ENCODE peak calls at places on chromosomes 2 and 18, in nine cellular contexts. A is IMR-90, Z is endothelial cell of umbilical vein, W is kidney, Y is SK-N-SH, U is neuronal stem cell, S is mesendoderm, I is fibroblast of lung, F is H9. J is an unnamed sample.

GRCh38 chr2:105925390-105925789 is 180.7 kb downstream of the NCK2 start:
- DNase-seq in A (no peak), Z (no peak), W (no peak), Y (peak), U (no peak), S (no peak), I (no peak), F (no peak), J (no peak)

GRCh38 chr18:63603772-63604171 is 16.6 kb downstream of the SERPINB13 start:
- DNase-seq in A (peak), Z (no peak), W (no peak), Y (no peak), U (no peak), S (no peak), I (peak), F (no peak), J (no peak)

GRCh38 chr2:31312898-31313297 is 78.9 kb downstream of the EHD3 start:
- DNase-seq in A (peak), Z (no peak), W (no peak), Y (no peak), U (no peak), S (no peak), I (peak), F (no peak), J (no peak)

GRCh38 chr2:241949736-241950412 is 80.3 kb downstream of the RTP5 start:
- DNase-seq in A (no peak), Z (no peak), W (no peak), Y (no peak), U (no peak), S (no peak), I (no peak), F (no peak), J (no peak)

GRCh38 chr2:200993097-200993496 is 29.6 kb upstream of the ORC2 start:
- DNase-seq in A (peak), Z (no peak), W (no peak), Y (no peak), U (no peak), S (no peak), I (peak), F (no peak), J (no peak)

GRCh38 chr2:189798312-189799029 is 14.2 kb downstream of the PMS1 start:
- DNase-seq in A (peak), Z (peak), W (no peak), Y (peak), U (no peak), S (peak), I (peak), F (no peak), J (no peak)

GRCh38 chr2:26585966-26586365 is 55.2 kb downstream of the CIB4 start:
- DNase-seq in A (no peak), Z (no peak), W (no peak), Y (peak), U (no peak), S (no peak), I (no peak), F (peak), J (no peak)

GRCh38 chr18:29083545-29083944 is 906.6 kb upstream of the CDH2 start:
- DNase-seq in A (peak), Z (no peak), W (no peak), Y (no peak), U (no peak), S (peak), I (no peak), F (no peak), J (no peak)

GRCh38 chr2:47013383-47013782 is 97.8 kb upstream of the MCFD2 start:
- DNase-seq in A (no peak), Z (no peak), W (no peak), Y (no peak), U (no peak), S (no peak), I (no peak), F (no peak), J (no peak)

GRCh38 chr2:153497938-153498629 is 19.5 kb upstream of the RPRM start:
- DNase-seq in A (no peak), Z (no peak), W (no peak), Y (no peak), U (no peak), S (no peak), I (no peak), F (no peak), J (no peak)

GRCh38 chr2:46835520-46835919 is 80.1 kb downstream of the MCFD2 start:
- DNase-seq in A (no peak), Z (no peak), W (no peak), Y (no peak), U (no peak), S (no peak), I (no peak), F (no peak), J (no peak)

GRCh38 chr2:147327636-147328035 is 517.2 kb upstream of the ACVR2A start:
- DNase-seq in A (no peak), Z (no peak), W (no peak), Y (no peak), U (no peak), S (no peak), I (no peak), F (no peak), J (no peak)

GRCh38 chr2:140551291-140551690 is 1579.5 kb downstream of the LRP1B start:
- DNase-seq in A (no peak), Z (no peak), W (no peak), Y (no peak), U (no peak), S (no peak), I (no peak), F (no peak), J (no peak)

GRCh38 chr2:36568533-36569246 is 29.3 kb downstream of the FEZ2 start:
- DNase-seq in A (peak), Z (peak), W (no peak), Y (no peak), U (no peak), S (no peak), I (peak), F (no peak), J (no peak)

GRCh38 chr2:48651127-48651526 is 33.5 kb downstream of the GTF2A1L start:
- DNase-seq in A (peak), Z (peak), W (no peak), Y (no peak), U (no peak), S (peak), I (peak), F (no peak), J (no peak)

GRCh38 chr2:226130192-226130591 is 669.4 kb downstream of the IRS1 start:
- DNase-seq in A (peak), Z (no peak), W (no peak), Y (no peak), U (no peak), S (peak), I (peak), F (no peak), J (no peak)

GRCh38 chr2:86223682-86224560 is 24.7 kb downstream of the MRPL35 start:
- DNase-seq in A (peak), Z (no peak), W (no peak), Y (no peak), U (no peak), S (no peak), I (peak), F (no peak), J (no peak)

GRCh38 chr2:86224645-86225355 is 25.5 kb downstream of the MRPL35 start:
- DNase-seq in A (no peak), Z (no peak), W (no peak), Y (no peak), U (no peak), S (no peak), I (no peak), F (no peak), J (no peak)

GRCh38 chr2:86221066-86221684 is 21.9 kb downstream of the MRPL35 start:
- DNase-seq in A (peak), Z (peak), W (no peak), Y (peak), U (peak), S (peak), I (peak), F (peak), J (no peak)

GRCh38 chr2:86225581-86225980 is 26.3 kb downstream of the MRPL35 start:
- DNase-seq in A (no peak), Z (peak), W (no peak), Y (no peak), U (no peak), S (no peak), I (no peak), F (no peak), J (no peak)

GRCh38 chr2:86223098-86223681 is 23.9 kb downstream of the MRPL35 start:
- DNase-seq in A (peak), Z (no peak), W (no peak), Y (peak), U (no peak), S (peak), I (peak), F (no peak), J (no peak)
- H3K9ac ChIP-seq in A (no peak), Z (no peak), W (no peak), Y (no peak), U (no peak), S (no peak), I (no peak), F (no peak), J (no peak)

GRCh38 chr2:160445673-160446072 is 47.9 kb downstream of the RBMS1 start:
- DNase-seq in A (no peak), Z (no peak), W (no peak), Y (peak), U (no peak), S (no peak), I (no peak), F (no peak), J (no peak)
- H3K27ac ChIP-seq in A (no peak), Z (no peak), W (no peak), Y (no peak), U (no peak), S (no peak), I (no peak), F (no peak), J (no peak)

DNA sequence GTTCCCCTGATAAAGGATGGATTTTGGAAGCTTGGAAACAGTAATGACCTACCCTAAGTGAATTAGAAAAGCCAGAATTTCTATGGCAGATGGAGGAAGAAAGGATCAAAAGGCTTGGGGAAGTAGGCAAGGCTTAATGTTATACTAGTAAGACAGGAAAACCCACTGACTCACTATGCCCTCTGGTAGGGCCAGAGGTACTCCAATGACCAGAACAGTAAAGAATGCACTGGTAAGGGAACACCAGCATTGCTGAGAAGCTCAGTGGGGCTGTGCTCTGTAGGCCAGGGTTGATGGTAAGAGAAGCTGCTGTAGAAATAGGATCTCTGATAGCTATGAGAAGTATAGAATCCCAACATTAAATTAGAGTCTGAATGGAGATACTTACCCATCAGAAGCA is 126.4 kb downstream of the GFPT1 start:
- DNase-seq in A (peak), Z (no peak), W (no peak), Y (no peak), U (no peak), S (no peak), I (no peak), F (no peak), J (no peak)
- H3K9ac ChIP-seq in A (no peak), Z (no peak), W (no peak), Y (no peak), U (no peak), S (no peak), I (no peak), F (no peak), J (no peak)

DNA sequence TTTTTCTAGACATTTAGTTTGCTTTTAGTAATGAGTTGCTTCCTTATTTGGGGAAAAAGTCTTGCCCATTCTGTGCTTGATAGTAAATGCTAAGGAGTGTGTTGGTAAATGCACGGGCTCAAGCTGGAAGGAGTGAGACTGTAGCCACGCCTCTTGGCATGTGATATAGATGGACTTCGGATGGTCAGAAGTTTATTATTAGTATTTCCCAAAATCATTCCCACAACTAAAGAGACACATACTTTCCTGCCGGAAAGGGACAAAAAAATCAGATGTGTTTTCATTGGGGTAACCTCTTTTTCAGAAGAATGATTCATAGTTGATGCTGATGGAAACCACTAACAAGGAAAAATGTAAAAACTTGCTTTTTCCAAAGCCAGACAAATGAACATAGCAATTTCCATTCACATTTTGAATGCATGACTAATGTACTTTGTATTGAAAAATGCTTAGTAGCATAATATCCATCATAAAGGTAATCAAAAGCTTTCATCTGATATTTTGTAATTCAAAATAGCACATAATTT is 133.2 kb downstream of the ZNF532 start:
- DNase-seq in A (peak), Z (peak), W (no peak), Y (no peak), U (no peak), S (no peak), I (peak), F (no peak), J (no peak)
- H3K27ac ChIP-seq in A (peak), Z (no peak), W (peak), Y (peak), U (no peak), S (no peak), I (peak), F (no peak), J (peak)

GRCh38 chr2:237714690-237715458 is 83.7 kb upstream of the RBM44 start:
- DNase-seq in A (peak), Z (peak), W (no peak), Y (no peak), U (no peak), S (peak), I (peak), F (peak), J (no peak)
- H3K9ac ChIP-seq in A (no peak), Z (peak), W (no peak), Y (no peak), U (no peak), S (no peak), I (no peak), F (no peak), J (peak)

GRCh38 chr2:127187081-127187775 is 32.9 kb downstream of the CYP27C1 start:
- DNase-seq in A (no peak), Z (no peak), W (no peak), Y (no peak), U (no peak), S (no peak), I (no peak), F (no peak), J (no peak)
- H3K27ac ChIP-seq in A (no peak), Z (no peak), W (no peak), Y (no peak), U (no peak), S (no peak), I (no peak), F (no peak), J (no peak)

DNA sequence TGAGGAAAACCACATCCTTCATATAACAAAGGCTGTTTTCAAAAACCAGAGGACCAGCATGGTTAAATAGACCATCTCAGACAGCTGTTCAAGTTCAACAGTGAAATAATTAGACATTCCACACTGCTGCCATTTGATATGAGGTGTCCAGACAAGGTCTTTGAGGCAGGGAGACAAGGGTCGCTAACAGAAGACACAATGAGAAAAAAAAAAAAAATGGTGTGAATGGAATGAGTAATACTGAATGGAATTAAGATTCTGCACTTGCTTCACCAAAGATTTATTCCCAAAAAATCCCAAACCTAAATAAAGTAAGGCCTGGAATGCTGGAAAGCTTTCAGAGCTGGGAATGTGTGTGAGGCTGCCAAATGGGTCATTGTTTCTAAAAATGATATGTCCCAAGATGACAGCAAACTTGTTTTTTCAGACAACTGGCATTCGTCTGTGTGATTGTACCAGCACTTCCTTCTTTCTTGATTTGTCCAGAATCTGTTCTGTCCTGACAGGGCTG is 85.3 kb upstream of the ITGA4 start:
- DNase-seq in A (peak), Z (peak), W (no peak), Y (no peak), U (no peak), S (no peak), I (peak), F (no peak), J (no peak)
- H3K9ac ChIP-seq in A (no peak), Z (no peak), W (no peak), Y (no peak), U (no peak), S (no peak), I (no peak), F (no peak), J (no peak)

DNA sequence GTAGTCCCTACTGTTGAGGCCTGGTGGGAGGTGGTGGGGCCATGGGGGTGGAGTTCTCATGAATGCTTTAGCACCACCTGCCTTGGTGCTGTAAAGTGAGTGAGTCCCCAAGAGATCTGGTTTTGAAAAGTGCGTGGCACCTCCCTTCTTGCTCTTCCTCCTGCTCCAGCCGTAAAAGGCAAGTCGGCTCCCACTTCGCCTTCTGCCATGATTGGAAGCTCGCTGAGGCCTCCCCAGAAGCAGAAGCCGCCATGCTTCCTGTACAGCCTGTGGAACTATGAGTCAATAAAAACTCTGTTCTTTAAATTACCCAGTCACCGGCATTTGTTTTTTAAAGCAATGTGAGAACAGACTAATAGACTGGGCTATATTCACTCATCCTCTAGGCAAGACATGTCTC is 141.3 kb upstream of the ALKAL2 start:
- DNase-seq in A (no peak), Z (no peak), W (no peak), Y (no peak), U (no peak), S (no peak), I (no peak), F (no peak), J (no peak)
- H3K27ac ChIP-seq in A (no peak), Z (no peak), W (no peak), Y (no peak), U (no peak), S (no peak), I (no peak), F (no peak), J (no peak)

DNA sequence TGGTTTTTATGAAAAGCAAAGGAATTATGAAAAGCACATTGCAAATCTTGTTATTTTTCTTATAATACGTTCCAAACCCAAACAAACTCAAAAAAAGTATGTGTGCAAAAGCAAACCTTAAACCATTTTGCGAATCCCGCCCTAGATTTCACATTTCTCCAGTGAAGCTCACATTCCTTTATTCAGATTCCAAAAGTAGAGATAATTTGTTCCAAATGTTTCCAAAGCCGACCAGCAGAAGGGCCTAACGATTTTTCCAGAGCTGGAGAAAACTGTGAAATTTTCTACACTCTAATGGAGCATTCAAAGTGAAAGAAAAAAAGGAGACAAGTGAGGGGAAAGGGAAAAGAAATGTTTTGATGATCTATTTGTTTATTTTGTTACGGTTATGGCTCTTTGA is 286.5 kb upstream of the SLC14A2 start:
- DNase-seq in A (no peak), Z (no peak), W (no peak), Y (no peak), U (no peak), S (no peak), I (no peak), F (no peak), J (no peak)
- H3K9ac ChIP-seq in A (no peak), Z (no peak), W (no peak), Y (no peak), U (no peak), S (no peak), I (no peak), F (no peak), J (no peak)

DNA sequence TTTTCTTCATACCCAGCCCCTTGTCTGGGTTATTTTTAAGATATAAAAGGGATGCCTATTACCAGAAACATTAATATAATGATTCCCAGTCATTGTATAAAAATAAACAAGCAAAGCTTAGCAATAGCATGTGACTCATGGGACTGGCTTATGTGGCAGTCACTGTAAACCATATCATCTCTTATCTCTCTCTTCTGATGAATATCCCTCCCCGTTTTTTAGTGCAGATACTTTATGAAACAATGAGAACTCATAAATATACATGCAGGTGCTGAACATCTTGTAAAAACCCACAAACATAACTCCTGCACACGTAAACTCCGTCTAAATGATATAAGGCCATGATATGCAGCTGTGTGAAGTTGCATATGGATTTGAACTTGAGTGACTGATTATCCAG is 154.9 kb downstream of the MGAT5 start:
- DNase-seq in A (peak), Z (peak), W (no peak), Y (no peak), U (no peak), S (no peak), I (peak), F (no peak), J (no peak)
- H3K27ac ChIP-seq in A (peak), Z (peak), W (no peak), Y (peak), U (no peak), S (no peak), I (peak), F (no peak), J (no peak)

J was measured in SK-N-MC.